ENCODE peak calls at places on chromosome X, in seven cellular contexts. T, N, Z, H, S, J and D are unnamed samples.

GRCh38 chrX:43973249-43973672 is at the start of gene NDP:
- DNase-seq in S (peak), J (no peak), N (no peak), H (no peak), Z (no peak), T (peak), D (peak)

GRCh38 chrX:7983594-7983993 is 56.4 kb upstream of the PNPLA4 start:
- DNase-seq in H (no peak), J (no peak), N (no peak), T (no peak), Z (no peak), S (no peak), D (no peak)

GRCh38 chrX:103918584-103919335 is 43.7 kb upstream of the TMSB15B start:
- DNase-seq in S (peak), Z (peak), N (no peak), J (peak), T (peak), H (no peak), D (peak)

GRCh38 chrX:1163231-1163630 is 49.2 kb downstream of the CRLF2 start:
- DNase-seq in Z (no peak), T (no peak), N (no peak), J (no peak), H (no peak), S (no peak), D (no peak)

GRCh38 chrX:108362026-108362425 is 76.2 kb downstream of the COL4A6 start:
- DNase-seq in Z (no peak), H (no peak), S (peak), N (no peak), T (peak), J (no peak), D (no peak)

GRCh38 chrX:42149281-42149680 is 225.9 kb upstream of the CASK start:
- DNase-seq in Z (no peak), H (no peak), S (no peak), N (no peak), T (no peak), J (no peak), D (no peak)

GRCh38 chrX:132809581-132809980 is 148.8 kb downstream of the HS6ST2 start:
- DNase-seq in Z (no peak), T (peak), S (no peak), J (no peak), N (peak), H (no peak), D (no peak)

GRCh38 chrX:101219116-101219839 is at the start of gene DRP2:
- DNase-seq in T (peak), N (no peak), S (no peak), H (no peak), J (peak), Z (no peak), D (no peak)

GRCh38 chrX:148380614-148381561 is 119.5 kb upstream of the AFF2 start:
- DNase-seq in T (no peak), J (no peak), S (no peak), H (no peak), N (peak), Z (peak), D (no peak)

GRCh38 chrX:110444996-110445395 is 86.3 kb downstream of the RTL9 start:
- DNase-seq in Z (no peak), N (no peak), H (no peak), T (peak), S (peak), J (no peak), D (no peak)

GRCh38 chrX:108001218-108001814 is 19.1 kb upstream of the TEX13B start:
- DNase-seq in T (peak), H (peak), J (peak), S (peak), N (no peak), Z (no peak), D (peak)

GRCh38 chrX:151370906-151371305 is 26.1 kb upstream of the VMA21 start:
- DNase-seq in J (no peak), N (no peak), S (peak), H (no peak), T (no peak), Z (no peak), D (no peak)

GRCh38 chrX:13110427-13111324 is 66.3 kb upstream of the FAM9C start:
- DNase-seq in S (peak), N (no peak), Z (no peak), H (peak), T (peak), J (peak), D (peak)

GRCh38 chrX:65688403-65688881 is 21.0 kb downstream of the MSN start:
- DNase-seq in T (no peak), H (no peak), S (no peak), Z (peak), N (no peak), J (no peak), D (no peak)

GRCh38 chrX:112753116-112753515 is 73.4 kb upstream of the LHFPL1 start:
- DNase-seq in S (no peak), Z (no peak), H (no peak), T (no peak), J (no peak), N (no peak), D (no peak)